ENCODE peak calls at places on chromosomes 4 and X, in seven cellular contexts. X, A, B, L, M, E and R are unnamed samples.

GRCh38 chr4:55947912-55948725 is 626 bp upstream of the CEP135 start:
- DNase-seq in X (peak; percentile 32), A (no peak), B (peak; percentile 79), L (peak; percentile 98), M (no peak), E (no peak), R (peak; percentile 98)

GRCh38 chr4:53119685-53120084 is 246.2 kb downstream of the SCFD2 start:
- DNase-seq in X (peak; percentile 97), A (peak; percentile 39), B (peak; percentile 81), L (peak; percentile 75), M (peak; percentile 43), E (no peak), R (peak; percentile 88)

GRCh38 chr4:98929341-98930267 is 671 bp upstream of the EIF4E start:
- DNase-seq in X (no peak), A (no peak), B (peak; percentile 98), L (peak; percentile 98), M (no peak), E (no peak), R (peak; percentile 98)

GRCh38 chr4:82587826-82588225 is 26.0 kb upstream of the TMEM150C start:
- DNase-seq in X (peak; percentile 75), A (no peak), B (no peak), L (no peak), M (no peak), E (no peak), R (no peak)

GRCh38 chrX:29653721-29654120 is 561.6 kb upstream of the MAGEB2 start:
- DNase-seq in X (no peak), A (no peak), B (no peak), L (no peak), M (no peak), E (no peak), R (no peak)

GRCh38 chr4:75289843-75290616 is 224.2 kb downstream of the RCHY1 start:
- DNase-seq in X (peak; percentile 85), A (peak; percentile 80), B (peak; percentile 2), L (no peak), M (peak; percentile 14), E (peak; percentile 27), R (peak; percentile 58)

GRCh38 chr4:108620933-108621905 is 843 bp downstream of the RPL34 start:
- DNase-seq in X (no peak), A (no peak), B (no peak), L (peak; percentile 21), M (no peak), E (no peak), R (peak; percentile 24)

GRCh38 chr4:13173974-13174373 is 310.2 kb downstream of the RAB28 start:
- DNase-seq in X (no peak), A (no peak), B (no peak), L (no peak), M (no peak), E (no peak), R (no peak)

GRCh38 chrX:115897956-115898355 is 272.6 kb upstream of the AGTR2 start:
- DNase-seq in X (no peak), A (no peak), B (no peak), L (no peak), M (no peak), E (no peak), R (no peak)

GRCh38 chr4:133759428-133759827 is 442.2 kb downstream of the PABPC4L start:
- DNase-seq in X (peak; percentile 78), A (peak; percentile 26), B (no peak), L (no peak), M (peak; percentile 4), E (no peak), R (no peak)

GRCh38 chr4:77152421-77152820 is 4.6 kb upstream of the CCNG2 start:
- DNase-seq in X (peak; percentile 75), A (no peak), B (peak; percentile 64), L (peak; percentile 69), M (no peak), E (no peak), R (peak; percentile 40)

GRCh38 chr4:31518796-31519250 is 798.7 kb downstream of the PCDH7 start:
- DNase-seq in X (no peak), A (no peak), B (no peak), L (peak; percentile 32), M (no peak), E (no peak), R (peak; percentile 76)

GRCh38 chr4:14428125-14428524 is 574.2 kb upstream of the CPEB2 start:
- DNase-seq in X (no peak), A (no peak), B (no peak), L (no peak), M (no peak), E (no peak), R (no peak)

GRCh38 chr4:182238355-182238931 is 4.8 kb upstream of the TENM3 start:
- DNase-seq in X (peak; percentile 93), A (no peak), B (peak; percentile 91), L (peak; percentile 48), M (no peak), E (peak; percentile 33), R (no peak)

GRCh38 chr4:17554568-17554967 is 22.4 kb upstream of the LAP3 start:
- DNase-seq in X (no peak), A (no peak), B (no peak), L (no peak), M (no peak), E (no peak), R (no peak)

GRCh38 chrX:1618689-1619088 is 3.8 kb downstream of the ASMT start:
- DNase-seq in X (peak; percentile 67), A (peak; percentile 73), B (no peak), L (no peak), M (no peak), E (no peak), R (no peak)

GRCh38 chrX:132040066-132040465 is 17.0 kb downstream of the STK26 start:
- DNase-seq in X (no peak), A (no peak), B (no peak), L (no peak), M (no peak), E (no peak), R (no peak)

GRCh38 chr4:173317003-173317402 is 17.2 kb downstream of the HMGB2 start:
- DNase-seq in X (peak; percentile 65), A (peak; percentile 51), B (no peak), L (no peak), M (no peak), E (no peak), R (peak; percentile 4)

GRCh38 chrX:26146024-26146423 is 7.9 kb downstream of the MAGEB18 start:
- DNase-seq in X (peak; percentile 0), A (no peak), B (no peak), L (no peak), M (no peak), E (no peak), R (no peak)

GRCh38 chrX:135437867-135438733 is 16.4 kb downstream of the SMIM10L2A start:
- DNase-seq in X (peak; percentile 11), A (no peak), B (no peak), L (no peak), M (no peak), E (no peak), R (no peak)

GRCh38 chr4:136867465-136867864 is 664.8 kb downstream of the PCDH18 start:
- DNase-seq in X (peak; percentile 23), A (peak; percentile 34), B (no peak), L (no peak), M (no peak), E (no peak), R (no peak)

GRCh38 chr4:14667624-14668295 is 334.5 kb upstream of the CPEB2 start:
- DNase-seq in X (no peak), A (no peak), B (no peak), L (no peak), M (no peak), E (no peak), R (no peak)

GRCh38 chrX:147894332-147894870 is 17.3 kb upstream of the FMR1 start:
- DNase-seq in X (no peak), A (no peak), B (no peak), L (no peak), M (no peak), E (no peak), R (no peak)

GRCh38 chrX:69626129-69626528 is 10.2 kb downstream of the EDA start:
- DNase-seq in X (no peak), A (no peak), B (no peak), L (no peak), M (no peak), E (no peak), R (no peak)

DNA sequence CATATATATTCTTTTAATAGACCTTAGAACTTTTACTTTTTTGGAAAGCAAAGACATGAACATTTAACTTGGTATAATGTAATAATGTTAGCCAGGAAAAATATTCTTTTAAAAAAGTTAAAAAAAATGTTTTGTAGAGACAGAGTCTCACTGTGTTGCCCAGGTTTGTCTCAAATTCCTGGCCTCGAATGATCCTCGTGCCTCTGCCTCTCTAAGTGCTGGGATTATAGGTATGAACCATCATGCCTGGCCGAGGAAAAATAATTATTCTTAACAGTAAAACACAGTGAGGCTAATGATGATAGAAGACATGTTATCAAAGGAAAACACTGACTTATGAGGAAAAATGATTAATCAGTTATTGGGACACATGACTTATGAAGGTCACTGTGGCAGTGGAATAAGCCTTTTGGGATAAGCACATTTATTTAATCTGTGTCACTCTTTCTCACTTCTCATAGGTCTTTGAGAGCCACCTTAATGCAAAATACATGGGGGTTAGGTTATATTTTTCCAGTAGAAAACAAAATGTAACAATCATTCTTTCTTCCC is 6.0 kb upstream of the BMP2K start:
- DNase-seq in X (no peak), A (no peak), B (no peak), L (no peak), M (no peak), E (no peak), R (no peak)
- H2BK5ac ChIP-seq in X (no peak overlapping the region), A (no peak overlapping the region), B (no peak overlapping the region), L (no peak overlapping the region), M (no peak overlapping the region), E (no peak overlapping the region), R (no peak overlapping the region)

DNA sequence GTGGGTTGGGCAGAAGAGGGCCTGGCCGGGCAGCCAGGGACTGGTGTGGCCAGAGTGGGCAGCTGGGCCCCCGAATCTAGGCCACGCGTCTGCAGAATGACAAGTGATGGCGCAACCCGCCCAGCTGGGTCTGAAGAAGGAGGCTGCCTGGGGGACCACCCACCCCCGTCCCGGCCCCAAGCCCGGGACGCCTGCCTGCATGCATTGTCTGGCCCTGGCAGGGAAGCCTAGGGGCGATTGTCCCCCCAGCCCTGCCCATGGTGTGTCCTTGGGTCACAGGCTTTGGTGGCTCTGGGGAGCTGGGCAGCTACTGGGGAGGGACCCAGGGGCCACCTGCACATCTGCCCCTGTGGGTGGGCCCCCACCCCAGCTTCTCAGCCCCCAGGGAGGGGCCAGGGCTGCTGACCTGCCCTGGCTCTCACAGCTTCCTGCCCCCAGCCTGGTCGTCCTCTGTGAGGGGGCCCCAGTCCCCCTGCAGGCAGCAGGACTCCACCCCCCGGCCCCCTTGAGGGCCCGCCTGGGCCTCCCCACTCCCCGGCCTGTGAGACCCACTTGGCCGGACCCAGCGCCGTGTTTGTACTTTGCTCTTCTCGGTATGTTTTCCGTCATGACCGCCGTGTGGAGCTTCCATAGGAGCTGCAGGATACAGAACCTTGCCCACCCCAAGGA is 4.9 kb downstream of the FGFR3 start:
- DNase-seq in X (no peak), A (no peak), B (no peak), L (no peak), M (no peak), E (no peak), R (no peak)
- H2BK5ac ChIP-seq in X (no peak overlapping the region), A (no peak overlapping the region), B (no peak overlapping the region), L (no peak overlapping the region), M (peak overlapping the region; percentile 75), E (no peak overlapping the region), R (no peak overlapping the region)

GRCh38 chrX:121323337-121323736 is 275.9 kb downstream of the GLUD2 start:
- DNase-seq in X (no peak), A (no peak), B (no peak), L (no peak), M (no peak), E (no peak), R (no peak)
- H2BK5ac ChIP-seq in X (no peak overlapping the region), A (no peak overlapping the region), B (no peak overlapping the region), L (no peak overlapping the region), M (no peak overlapping the region), E (no peak overlapping the region), R (no peak overlapping the region)

GRCh38 chr4:7217453-7218310 is 25.3 kb downstream of the SORCS2 start:
- DNase-seq in X (no peak), A (no peak), B (no peak), L (no peak), M (no peak), E (no peak), R (no peak)
- H2BK5ac ChIP-seq in X (no peak overlapping the region), A (no peak overlapping the region), B (no peak overlapping the region), L (no peak overlapping the region), M (no peak overlapping the region), E (no peak overlapping the region), R (no peak overlapping the region)